ENCODE peak calls at places on chromosomes 12 and 14, in four cellular contexts. J, N, S and I are unnamed samples.
A peak's percentile ranks its signal among the peaks of the same experiment; 100 is the strongest.

GRCh38 chr12:96623818-96624217 is 134.4 kb downstream of the CFAP54 start:
- DNase-seq in J (no peak), N (no peak), S (no peak), I (no peak)

GRCh38 chr12:68236421-68237059 is 10.9 kb upstream of the IL26 start:
- DNase-seq in J (no peak), N (no peak), S (no peak), I (no peak)

GRCh38 chr12:132356686-132357622 is 27.6 kb upstream of the GALNT9 start:
- DNase-seq in J (peak; percentile 80), N (peak; percentile 16), S (no peak), I (no peak)

GRCh38 chr12:100554608-100555077 is 18.8 kb upstream of the GAS2L3 start:
- DNase-seq in J (peak; percentile 56), N (peak; percentile 90), S (peak; percentile 91), I (peak; percentile 73)

GRCh38 chr14:50954811-50955372 is 10.6 kb upstream of the PYGL start:
- DNase-seq in J (no peak), N (peak; percentile 79), S (peak; percentile 67), I (no peak)

GRCh38 chr12:79858518-79858917 is 76.4 kb downstream of the PPP1R12A start:
- DNase-seq in J (no peak), N (peak; percentile 19), S (no peak), I (no peak)

GRCh38 chr14:95106966-95107365 is 50.4 kb downstream of the DICER1 start:
- DNase-seq in J (no peak), N (peak; percentile 32), S (no peak), I (no peak)

GRCh38 chr12:4324366-4324765 is 3.4 kb downstream of the TIGAR start:
- DNase-seq in J (no peak), N (no peak), S (no peak), I (no peak)

GRCh38 chr12:104809251-104809650 is 148.8 kb downstream of the SLC41A2 start:
- DNase-seq in J (no peak), N (no peak), S (no peak), I (no peak)

GRCh38 chr14:74213907-74214803 is 25.1 kb upstream of the VSX2 start:
- DNase-seq in J (no peak), N (no peak), S (no peak), I (no peak)

GRCh38 chr12:111186347-111186746 is 182.5 kb downstream of the PHETA1 start:
- DNase-seq in J (no peak), N (no peak), S (no peak), I (no peak)

GRCh38 chr12:19978193-19978592 is 390.1 kb upstream of the PDE3A start:
- DNase-seq in J (no peak), N (peak; percentile 97), S (peak; percentile 91), I (no peak)

GRCh38 chr14:23183076-23183475 is 384 bp downstream of the SLC7A8 start:
- DNase-seq in J (no peak), N (no peak), S (no peak), I (no peak)

GRCh38 chr14:29126865-29127264 is 360.3 kb downstream of the FOXG1 start:
- DNase-seq in J (no peak), N (no peak), S (no peak), I (no peak)

GRCh38 chr14:61620130-61620946 is 75.0 kb upstream of the HIF1A start:
- DNase-seq in J (no peak), N (peak; percentile 89), S (peak; percentile 80), I (no peak)

GRCh38 chr14:100733152-100733850 is 6.6 kb downstream of the DLK1 start:
- DNase-seq in J (no peak), N (no peak), S (no peak), I (no peak)

GRCh38 chr14:96354246-96354645 is 8.9 kb downstream of the ATG2B start:
- DNase-seq in J (no peak), N (no peak), S (no peak), I (no peak)

GRCh38 chr14:99543369-99543768 is 60.6 kb downstream of the CCDC85C start:
- DNase-seq in J (no peak), N (no peak), S (no peak), I (no peak)

GRCh38 chr12:124428136-124428791 is 133.4 kb downstream of the RFLNA start:
- DNase-seq in J (no peak), N (peak; percentile 86), S (peak; percentile 97), I (no peak)

GRCh38 chr14:99378782-99379214 is 101.9 kb downstream of the SETD3 start:
- DNase-seq in J (no peak), N (peak; percentile 24), S (peak; percentile 34), I (no peak)

GRCh38 chr12:117100251-117100650 is 1.0 kb upstream of the TESC start:
- DNase-seq in J (no peak), N (peak; percentile 16), S (peak; percentile 26), I (peak; percentile 24)

GRCh38 chr12:123101467-123102004 is 49.4 kb downstream of the PITPNM2 start:
- DNase-seq in J (no peak), N (no peak), S (no peak), I (no peak)

GRCh38 chr12:124399622-124400021 is 104.7 kb downstream of the RFLNA start:
- DNase-seq in J (peak; percentile 68), N (no peak), S (peak; percentile 51), I (peak; percentile 36)

GRCh38 chr14:80942158-80942738 is 710 bp upstream of the CEP128 start:
- DNase-seq in J (no peak), N (no peak), S (no peak), I (peak; percentile 1)

GRCh38 chr12:44000309-44000952 is 164.6 kb downstream of the TMEM117 start:
- DNase-seq in J (peak; percentile 86), N (peak; percentile 31), S (peak; percentile 44), I (peak; percentile 30)

GRCh38 chr12:690466-690865 is 27.2 kb upstream of the NINJ2 start:
- DNase-seq in J (no peak), N (no peak), S (no peak), I (no peak)

GRCh38 chr14:74552623-74553022 is 59.1 kb downstream of the ISCA2 start:
- DNase-seq in J (no peak), N (peak; percentile 50), S (no peak), I (no peak)

GRCh38 chr12:13573698-13574321 is 377.3 kb downstream of the EMP1 start:
- DNase-seq in J (no peak), N (peak; percentile 58), S (no peak), I (no peak)

GRCh38 chr12:62256408-62257079 is 3.7 kb upstream of the USP15 start:
- DNase-seq in J (no peak), N (peak; percentile 36), S (peak; percentile 32), I (no peak)

DNA sequence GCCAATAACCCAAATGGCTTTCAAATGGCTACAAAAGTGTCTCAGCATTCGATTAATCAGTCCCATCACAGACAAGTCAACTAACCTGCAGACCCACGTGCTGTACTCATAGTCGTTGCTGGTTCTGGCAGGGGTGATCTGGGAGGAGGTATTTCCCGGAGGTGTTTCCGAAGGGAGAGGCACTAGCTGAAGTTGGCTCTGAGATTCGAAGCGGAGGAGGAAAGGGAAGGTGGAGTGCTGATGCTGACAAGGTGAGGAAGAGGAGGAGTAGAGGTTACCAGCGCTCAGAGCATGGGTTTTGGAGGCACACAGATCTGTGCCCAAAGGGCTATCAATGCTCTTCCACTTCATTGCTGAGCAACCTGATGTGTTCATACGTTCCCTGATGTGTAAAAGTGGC is 20.5 kb upstream of the COL2A1 start:
- DNase-seq in J (no peak), N (no peak), S (no peak), I (no peak)
- H2AK5ac ChIP-seq in J (no peak overlapping the region), N (no peak overlapping the region), S (no peak overlapping the region), I (no peak overlapping the region)

DNA sequence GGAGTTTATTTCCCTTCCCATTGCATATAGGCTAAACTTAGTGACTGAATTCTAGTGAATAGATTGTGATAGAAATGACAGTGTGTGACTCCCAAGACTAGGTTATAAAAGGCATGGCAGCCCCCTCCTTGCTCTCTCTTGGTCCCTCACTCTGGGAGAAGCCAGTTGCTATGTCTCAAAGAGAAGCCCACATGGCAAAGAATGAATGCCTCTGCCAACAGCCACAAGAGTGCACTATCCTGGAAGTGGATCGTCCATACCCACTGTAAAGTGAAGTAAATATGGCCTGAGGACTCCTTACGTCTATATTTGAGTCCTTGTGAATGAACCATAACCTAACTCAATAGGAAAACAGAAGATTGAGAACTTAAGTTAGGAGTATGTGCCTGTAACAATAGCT is 35.4 kb upstream of the HMGA2 start:
- DNase-seq in J (no peak), N (no peak), S (no peak), I (no peak)
- H3K14ac ChIP-seq in J (no peak overlapping the region), N (no peak overlapping the region), S (no peak overlapping the region), I (no peak overlapping the region)

GRCh38 chr12:6928703-6929407 is 1.1 kb downstream of the ATN1 start:
- DNase-seq in J (no peak), N (no peak), S (no peak), I (no peak)
- H2AK5ac ChIP-seq in J (no peak overlapping the region), N (peak overlapping the region; percentile 51), S (peak overlapping the region; percentile 68), I (peak overlapping the region; percentile 66)

GRCh38 chr12:75959060-75959459 is 72.5 kb downstream of the PHLDA1 start:
- DNase-seq in J (peak; percentile 44), N (no peak), S (no peak), I (no peak)
- H3K14ac ChIP-seq in J (no peak overlapping the region), N (peak overlapping the region; percentile 33), S (no peak overlapping the region), I (no peak overlapping the region)

GRCh38 chr12:6056406-6057211 is 67.9 kb downstream of the VWF start:
- DNase-seq in J (peak; percentile 89), N (no peak), S (no peak), I (no peak)
- H2AK5ac ChIP-seq in J (no peak overlapping the region), N (peak overlapping the region; percentile 18), S (no peak overlapping the region), I (no peak overlapping the region)

DNA sequence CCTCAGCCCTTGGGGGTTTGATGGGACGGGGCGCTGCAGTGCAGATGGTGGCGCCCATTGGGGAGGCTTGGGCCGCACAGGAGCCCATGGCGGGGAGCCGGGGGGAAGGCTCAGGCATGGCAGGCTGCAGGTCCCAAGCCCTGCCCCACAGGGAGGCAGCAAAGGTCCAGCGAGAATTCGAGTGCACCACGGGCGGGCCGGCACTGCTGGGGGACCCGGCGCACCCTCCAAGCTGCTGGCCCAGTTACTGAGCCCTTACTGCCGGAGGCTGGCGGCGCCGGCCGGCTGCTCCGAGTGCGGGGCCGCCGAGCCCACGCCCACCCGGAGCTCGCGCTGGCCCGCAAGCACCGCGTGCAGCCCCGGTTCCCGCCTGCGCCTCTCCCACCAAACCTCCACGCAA is 34.1 kb upstream of the NUBPL start:
- DNase-seq in J (peak; percentile 32), N (no peak), S (no peak), I (no peak)
- H3K14ac ChIP-seq in J (no peak overlapping the region), N (no peak overlapping the region), S (no peak overlapping the region), I (peak overlapping the region; percentile 71)

DNA sequence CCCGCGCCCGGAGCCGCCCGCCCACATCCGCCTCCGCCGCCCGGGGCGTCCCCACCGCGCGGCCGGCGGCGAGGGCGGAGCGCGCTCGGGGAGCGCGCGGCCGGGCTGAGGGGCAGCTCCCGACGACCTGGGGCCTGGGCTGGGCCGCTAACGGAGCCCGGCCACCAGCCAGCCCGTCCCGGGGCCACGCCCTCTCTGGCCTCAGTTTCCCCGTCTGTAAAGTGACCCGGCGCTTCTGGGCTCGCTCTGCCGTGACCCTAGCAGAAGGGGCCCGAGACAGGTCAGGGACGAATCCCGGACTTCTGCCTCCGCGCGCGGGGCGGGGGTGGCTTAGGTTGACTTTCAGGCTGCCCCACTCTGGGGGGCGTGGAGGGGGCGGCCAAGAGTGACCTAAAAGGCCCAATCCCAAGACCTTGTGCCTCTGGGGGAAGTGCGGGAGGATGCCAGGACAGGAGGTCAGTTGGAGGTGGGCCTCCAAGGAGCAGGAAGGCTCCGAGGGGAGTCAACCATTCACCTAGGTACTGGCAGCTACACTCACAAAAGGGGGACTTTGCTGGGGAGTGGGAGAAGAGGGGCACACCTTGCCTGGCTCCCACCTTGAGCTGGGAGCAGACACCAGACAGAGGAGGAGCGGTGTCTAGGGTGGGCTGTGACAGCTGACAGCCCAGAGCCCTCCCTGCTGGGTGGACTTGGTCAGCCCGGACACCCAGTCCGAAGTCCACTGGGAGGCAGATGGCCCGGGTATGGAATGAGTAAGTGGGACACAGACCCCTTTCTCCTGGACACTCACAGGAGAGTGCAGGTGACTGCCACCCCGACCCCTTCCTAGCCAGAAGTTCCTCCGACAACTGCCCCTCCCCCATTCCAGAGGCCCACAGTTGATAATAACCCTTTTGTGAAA is 483 bp upstream of the AKT1 start:
- DNase-seq in J (no peak), N (no peak), S (peak; percentile 42), I (no peak)
- H2AK5ac ChIP-seq in J (no peak overlapping the region), N (peak overlapping the region; percentile 96), S (peak overlapping the region; percentile 90), I (peak overlapping the region; percentile 59)